ENCODE peak calls at places on chromosomes 11 and 22, in six cellular contexts. Z, H, M, X, E and V are unnamed samples.
A peak's percentile ranks its signal among the peaks of the same experiment; 100 is the strongest.

GRCh38 chr11:235180-235997 is 753 bp downstream of the SIRT3 start:
- DNase-seq in X (no peak), M (no peak), H (no peak), E (no peak), Z (no peak), V (no peak)

GRCh38 chr11:115226556-115226955 is 277.7 kb downstream of the CADM1 start:
- DNase-seq in X (no peak), H (peak; percentile 27), E (no peak), Z (no peak), M (no peak), V (peak; percentile 54)

GRCh38 chr11:8259316-8259995 is 4.2 kb downstream of the LMO1 start:
- DNase-seq in M (no peak), H (no peak), Z (no peak), E (no peak), X (no peak), V (no peak)

GRCh38 chr11:1206391-1207271 is 16.2 kb upstream of the MUC5B start:
- DNase-seq in M (no peak), X (peak; percentile 23), E (peak; percentile 5), H (no peak), Z (no peak), V (no peak)

GRCh38 chr11:68354181-68354872 is 41.9 kb downstream of the LRP5 start:
- DNase-seq in M (peak; percentile 98), Z (peak; percentile 94), E (peak; percentile 87), H (peak; percentile 90), X (peak; percentile 90), V (peak; percentile 75)

GRCh38 chr11:126496576-126497403 is 141.3 kb downstream of the ST3GAL4 start:
- DNase-seq in Z (no peak), M (no peak), X (no peak), H (no peak), E (no peak), V (no peak)

GRCh38 chr11:18575361-18575760 is 13.2 kb downstream of the UEVLD start:
- DNase-seq in H (no peak), M (peak; percentile 33), Z (no peak), E (no peak), X (no peak), V (no peak)

GRCh38 chr11:119206512-119207299 is 567 bp downstream of the CBL start:
- DNase-seq in Z (peak; percentile 27), M (peak; percentile 42), X (peak; percentile 77), H (no peak), E (peak; percentile 66), V (peak; percentile 11)

GRCh38 chr11:134555510-134555909 is 143.5 kb upstream of the B3GAT1 start:
- DNase-seq in E (no peak), Z (no peak), M (no peak), H (no peak), X (no peak), V (no peak)

GRCh38 chr11:69444381-69445130 is 36.9 kb upstream of the LINC01488 start:
- DNase-seq in Z (peak; percentile 53), H (peak; percentile 90), X (peak; percentile 39), M (peak; percentile 63), E (peak; percentile 74), V (peak; percentile 53)

GRCh38 chr22:25759825-25760231 is 17.8 kb downstream of the MYO18B start:
- DNase-seq in E (no peak), Z (peak; percentile 72), M (peak; percentile 4), X (no peak), H (peak; percentile 90), V (peak; percentile 97)

GRCh38 chr11:100863080-100863581 is 176.0 kb downstream of the ARHGAP42 start:
- DNase-seq in X (no peak), E (peak; percentile 15), M (peak; percentile 43), Z (no peak), H (peak; percentile 21), V (no peak)

GRCh38 chr11:96925862-96926261 is 536.0 kb downstream of the JRKL start:
- DNase-seq in M (no peak), Z (no peak), E (no peak), X (no peak), H (no peak), V (no peak)

GRCh38 chr22:26835929-26836528 is 178.6 kb downstream of the MIAT start:
- DNase-seq in M (peak; percentile 45), H (peak; percentile 22), X (peak; percentile 31), E (no peak), Z (peak; percentile 75), V (peak; percentile 17)

GRCh38 chr22:49993649-49994360 is 18.8 kb downstream of the IL17REL start:
- DNase-seq in M (no peak), H (no peak), Z (no peak), X (no peak), E (no peak), V (no peak)

GRCh38 chr22:36329217-36330078 is 58.3 kb downstream of the MYH9 start:
- DNase-seq in Z (peak; percentile 84), E (no peak), X (peak; percentile 65), M (peak; percentile 95), H (peak; percentile 97), V (peak; percentile 99)

GRCh38 chr11:30457045-30457444 is 129.1 kb downstream of the MPPED2 start:
- DNase-seq in Z (no peak), M (no peak), H (no peak), E (no peak), X (no peak), V (no peak)

GRCh38 chr11:28400236-28401100 is 292.3 kb downstream of the METTL15 start:
- DNase-seq in H (peak; percentile 37), Z (no peak), M (peak; percentile 33), X (no peak), E (no peak), V (no peak)

GRCh38 chr22:24435861-24436351 is 8.5 kb downstream of the ADORA2A start:
- DNase-seq in E (peak; percentile 63), M (no peak), Z (no peak), X (no peak), H (no peak), V (no peak)

GRCh38 chr11:96306933-96307747 is 35.9 kb downstream of the MAML2 start:
- DNase-seq in X (no peak), Z (peak; percentile 82), E (peak; percentile 60), M (peak; percentile 100), H (peak; percentile 99), V (peak; percentile 94)

GRCh38 chr11:60825118-60825517 is 16.8 kb upstream of the CCDC86 start:
- DNase-seq in E (no peak), X (no peak), M (no peak), Z (no peak), H (no peak), V (no peak)

GRCh38 chr11:110141812-110142211 is 48.6 kb downstream of the ZC3H12C start:
- DNase-seq in E (no peak), H (peak; percentile 50), X (no peak), M (no peak), Z (no peak), V (peak; percentile 61)

GRCh38 chr22:29704528-29705285 is 15.1 kb upstream of the CABP7 start:
- DNase-seq in X (no peak), H (no peak), M (peak; percentile 60), Z (peak; percentile 42), E (no peak), V (no peak)

DNA sequence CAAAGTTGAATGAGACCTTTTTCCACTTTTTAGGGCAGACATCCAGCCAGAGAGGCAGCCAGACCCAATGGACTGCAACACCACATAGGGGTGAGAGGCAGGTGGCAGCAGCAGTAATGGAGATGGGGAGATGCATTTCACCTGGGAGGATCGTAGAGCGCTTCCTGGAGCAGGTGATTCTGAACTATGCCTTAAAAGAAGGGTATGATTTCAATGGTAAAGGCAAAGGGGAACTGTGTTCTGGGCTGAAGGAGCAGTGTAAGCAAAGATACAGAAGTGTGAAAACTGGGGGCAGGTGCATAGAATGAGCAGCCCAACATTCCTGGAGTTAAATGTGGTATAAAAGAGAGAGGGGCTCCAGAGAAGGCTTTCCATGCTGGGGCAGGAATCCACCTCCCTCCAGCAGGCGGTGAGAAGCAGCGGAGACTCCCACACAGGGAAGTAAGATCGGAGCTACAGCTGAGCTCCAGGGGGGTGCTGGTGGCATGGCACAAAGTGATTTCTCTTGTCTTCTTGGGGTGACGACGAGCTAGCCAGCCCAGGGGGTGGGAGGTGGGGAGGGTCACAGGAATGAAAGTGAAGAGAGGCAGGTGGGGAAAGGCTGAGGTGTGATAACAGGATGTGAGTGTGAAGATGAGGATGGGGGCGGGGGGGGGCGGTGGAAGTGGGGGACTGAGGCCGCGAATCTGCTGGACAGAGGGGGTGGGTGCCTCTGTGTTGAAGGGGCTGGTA is 4.3 kb upstream of the SERHL2 start:
- DNase-seq in E (no peak), X (no peak), H (no peak), Z (no peak), M (no peak), V (no peak)
- TF ChIP-seq CTCF in E (no peak), X (no peak), H (no peak), Z (no peak), M (no peak), V (no peak)

GRCh38 chr11:111514216-111515031 is at the start of gene HOATZ:
- DNase-seq in Z (no peak), X (no peak), E (no peak), H (no peak), M (no peak), V (no peak)
- TF ChIP-seq CTCF in Z (no peak), X (no peak), E (no peak), H (no peak), M (no peak), V (peak; percentile 29)

GRCh38 chr22:46299101-46299500 is 2.4 kb downstream of the GTSE1 start:
- DNase-seq in Z (no peak), H (no peak), X (no peak), M (no peak), E (no peak), V (no peak)

GRCh38 chr22:46295277-46295971 is 1.2 kb upstream of the GTSE1 start:
- DNase-seq in H (no peak), M (no peak), E (no peak), X (peak; percentile 41), Z (no peak), V (no peak)

GRCh38 chr22:46297151-46297819 is 615 bp downstream of the GTSE1 start:
- DNase-seq in X (no peak), M (peak; percentile 43), H (peak; percentile 45), E (peak; percentile 31), Z (peak; percentile 17), V (peak; percentile 15)

GRCh38 chr22:46294784-46295183 is 1.9 kb upstream of the GTSE1 start:
- DNase-seq in H (no peak), M (no peak), Z (no peak), E (no peak), X (no peak), V (no peak)

DNA sequence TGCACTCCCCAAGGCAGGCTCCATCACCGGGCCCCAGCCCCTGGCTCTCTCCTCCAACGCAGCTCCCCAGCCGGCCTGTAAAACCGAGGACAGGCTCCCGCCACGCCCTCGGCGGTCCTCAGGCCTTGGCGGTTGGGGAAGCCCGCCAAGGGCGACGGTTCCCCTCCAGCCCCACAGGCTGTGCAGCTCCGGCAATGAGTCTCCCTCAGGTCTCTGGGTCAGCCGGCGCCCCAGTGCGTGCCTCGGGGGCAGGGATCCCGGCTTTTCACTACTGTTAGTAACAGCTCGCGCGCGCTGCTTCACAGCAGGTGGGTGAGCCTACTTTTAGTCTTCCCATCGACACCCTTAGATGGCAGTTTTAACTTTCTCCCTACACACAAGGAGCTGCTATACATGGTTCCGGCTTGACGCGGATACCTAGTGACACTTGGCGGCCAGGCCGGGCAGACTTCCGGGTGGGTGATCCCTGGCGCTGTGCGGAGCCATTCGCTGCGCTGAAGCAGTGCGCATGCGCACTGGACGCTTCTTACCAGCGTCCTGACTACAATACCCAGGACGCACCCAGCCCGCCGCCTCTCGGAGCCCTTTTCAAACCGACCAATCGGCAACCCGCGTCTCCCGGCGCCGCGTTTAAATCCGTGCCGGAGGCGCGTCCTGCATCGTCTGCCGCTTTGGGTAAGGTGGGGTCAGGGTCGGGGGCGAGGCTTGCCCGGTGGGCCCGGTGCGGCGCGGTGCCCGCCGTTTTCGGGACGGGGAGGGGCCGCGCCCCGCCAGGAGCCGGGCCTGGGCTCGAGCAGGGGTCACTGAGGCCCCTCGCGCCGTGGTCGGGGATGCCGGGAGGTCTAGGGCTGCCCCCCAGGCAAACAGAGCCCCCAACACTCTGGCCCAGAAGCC is at the start of gene GTSE1:
- DNase-seq in X (peak; percentile 98), E (peak; percentile 98), M (peak; percentile 97), H (peak; percentile 95), Z (peak; percentile 96), V (peak; percentile 85)
- TF ChIP-seq CTCF in X (peak; percentile 40), E (peak; percentile 20), M (peak; percentile 18), H (no peak), Z (no peak), V (peak; percentile 59)

GRCh38 chr11:66491315-66491935 is 11.2 kb downstream of the DPP3 start:
- DNase-seq in H (no peak), X (no peak), E (no peak), Z (no peak), M (no peak), V (no peak)
- TF ChIP-seq CTCF in H (peak; percentile 10), X (no peak), E (peak; percentile 15), Z (peak; percentile 32), M (peak; percentile 51), V (peak; percentile 34)